ENCODE peak calls at places on chromosomes 5 and 9, in five cellular contexts. S is body of pancreas, W is psoas muscle, V is GM12878, I is stomach. E is an unnamed sample.

GRCh38 chr9:133108794-133109641 is 12.0 kb downstream of the RALGDS start:
- DNase-seq in V (no peak), S (no peak), W (no peak), I (no peak), E (no peak)

GRCh38 chr9:113274474-113275146 is 762 bp downstream of the CDC26 start:
- DNase-seq in W (no peak), V (peak; percentile 35), I (no peak), S (peak; percentile 47), E (peak; percentile 51)

GRCh38 chr9:124503713-124504529 is 3.3 kb downstream of the NR5A1 start:
- DNase-seq in W (no peak), V (no peak), I (no peak), S (no peak), E (no peak)

GRCh38 chr5:57816108-57816507 is 333.5 kb upstream of the ACTBL2 start:
- DNase-seq in W (no peak), I (no peak), V (no peak), S (no peak), E (no peak)

GRCh38 chr9:36598281-36598680 is 25.6 kb downstream of the MELK start:
- DNase-seq in I (no peak), W (no peak), S (no peak), V (no peak), E (no peak)

GRCh38 chr9:32398207-32398606 is 13.8 kb downstream of the ACO1 start:
- DNase-seq in S (no peak), W (no peak), I (no peak), V (no peak), E (no peak)

GRCh38 chr9:129027685-129028191 is 393 bp downstream of the SH3GLB2 start:
- DNase-seq in S (peak; percentile 75), V (no peak), I (peak; percentile 78), W (no peak), E (peak; percentile 77)

GRCh38 chr9:138022756-138023393 is 145.3 kb downstream of the CACNA1B start:
- DNase-seq in W (no peak), S (no peak), V (no peak), I (peak; percentile 13), E (no peak)

GRCh38 chr5:56211298-56211865 is 21.7 kb downstream of the ANKRD55 start:
- DNase-seq in I (no peak), W (no peak), V (no peak), S (peak; percentile 56), E (no peak)

GRCh38 chr5:125491986-125492385 is 745.5 kb upstream of the ZNF608 start:
- DNase-seq in S (no peak), W (no peak), V (no peak), I (no peak), E (no peak)

GRCh38 chr9:117083440-117083984 is 331.3 kb downstream of the ASTN2 start:
- DNase-seq in I (no peak), V (no peak), S (no peak), W (no peak), E (no peak)

GRCh38 chr9:5635390-5635789 is 6.5 kb downstream of the RIC1 start:
- DNase-seq in I (no peak), W (no peak), V (no peak), S (no peak), E (no peak)
- H3K9me3 ChIP-seq in I (peaks cover 20% of the 10 kb centered on the region), W (peaks cover 9% of the 10 kb centered on the region), V (peaks cover 28% of the 10 kb centered on the region), S (no peaks in the 10 kb centered on the region), E (no peaks in the 10 kb centered on the region)

GRCh38 chr5:181173027-181173419 is 25.6 kb downstream of the OR2V2 start:
- DNase-seq in V (no peak), I (no peak), W (no peak), S (peak; percentile 43), E (no peak)
- TF ChIP-seq CTCF in V (peak; percentile 27), I (no peak), W (no peak), S (peak; percentile 31), E (no peak)

GRCh38 chr5:27403248-27403882 is 365.0 kb upstream of the CDH9 start:
- DNase-seq in I (no peak), W (no peak), S (no peak), V (no peak), E (no peak)
- H3K4me3 ChIP-seq in I (no peak overlapping the region), W (no peak overlapping the region), S (no peak overlapping the region), V (no peak overlapping the region), E (no peak overlapping the region)

GRCh38 chr9:136865768-136866103 is 372 bp downstream of the EDF1 start:
- DNase-seq in I (peak; percentile 52), W (peak; percentile 44), S (no peak), V (no peak), E (no peak)

GRCh38 chr9:136864996-136865767 is 926 bp downstream of the EDF1 start:
- DNase-seq in W (no peak), S (no peak), I (no peak), V (no peak), E (no peak)

GRCh38 chr9:136867917-136868316 is 1.8 kb upstream of the EDF1 start:
- DNase-seq in I (no peak), V (no peak), S (no peak), W (no peak), E (no peak)

GRCh38 chr9:136867480-136867879 is 1.4 kb upstream of the EDF1 start:
- DNase-seq in V (no peak), S (no peak), W (no peak), I (no peak), E (no peak)

GRCh38 chr9:136868644-136869043 is 2.5 kb upstream of the EDF1 start:
- DNase-seq in S (no peak), I (no peak), V (no peak), W (no peak), E (no peak)
- H3K9me3 ChIP-seq in S (no peaks in the 10 kb centered on the region), I (peaks cover 4% of the 10 kb centered on the region), V (peaks cover 5% of the 10 kb centered on the region), W (no peaks in the 10 kb centered on the region), E (peaks cover 22% of the 10 kb centered on the region)

DNA sequence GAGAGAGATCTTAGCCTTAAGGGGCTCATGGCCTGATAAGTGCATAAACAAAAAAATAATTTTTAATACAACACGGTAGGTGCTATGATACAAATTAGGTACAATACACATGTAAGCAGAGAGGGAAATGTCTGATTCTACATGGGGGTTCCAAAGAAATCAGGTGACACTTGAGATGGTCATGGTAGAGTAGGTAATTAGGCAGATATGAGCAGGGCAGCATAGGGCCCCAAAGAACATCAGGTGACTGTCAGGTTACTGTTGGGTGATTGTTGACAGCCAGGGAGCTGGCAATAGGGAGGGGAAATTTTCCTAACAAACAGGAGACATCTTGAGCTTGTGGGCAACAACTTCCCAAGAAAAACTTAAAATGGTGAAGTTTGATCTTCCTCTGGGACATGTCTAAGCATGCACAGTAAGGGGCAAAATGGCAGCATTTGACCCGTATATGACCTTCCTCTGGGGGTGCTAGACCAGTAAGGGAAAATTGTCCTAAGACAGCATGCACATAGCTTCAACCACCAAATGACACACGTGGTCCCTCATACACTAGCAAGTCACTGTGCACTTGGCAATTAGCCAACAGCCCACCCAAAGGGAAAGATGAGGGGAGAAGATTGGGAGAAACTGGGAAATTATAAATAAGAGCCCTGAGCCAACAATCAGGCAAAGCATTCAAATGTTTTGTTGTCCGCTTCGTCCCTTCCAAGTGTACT is 37.3 kb upstream of the TENT4A start:
- DNase-seq in V (no peak), I (no peak), S (no peak), W (no peak), E (no peak)
- TF ChIP-seq CTCF in V (no peak), I (no peak), S (no peak), W (no peak), E (peak; percentile 23)

DNA sequence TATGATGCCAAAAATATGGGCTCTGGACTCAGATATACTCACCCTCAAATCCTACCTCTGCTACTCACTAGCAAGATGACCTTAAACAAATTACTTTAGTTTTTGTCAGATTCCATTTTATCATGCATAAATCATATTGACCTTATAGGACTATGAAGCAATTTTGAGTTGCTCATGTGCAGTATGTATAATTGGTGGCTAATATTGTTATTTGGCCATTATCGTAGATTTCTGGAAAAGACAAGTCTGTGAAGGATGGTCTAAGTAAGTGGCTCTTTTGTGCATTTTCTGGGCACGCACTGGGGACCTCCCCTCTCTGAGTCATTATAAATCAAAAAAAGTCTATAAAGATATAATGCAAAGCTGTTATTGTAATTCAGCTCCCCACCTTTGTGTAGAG is 393.0 kb downstream of the FGF10 start:
- DNase-seq in W (no peak), V (no peak), I (no peak), S (no peak), E (no peak)
- H3K4me3 ChIP-seq in W (no peak overlapping the region), V (no peak overlapping the region), I (no peak overlapping the region), S (no peak overlapping the region), E (no peak overlapping the region)

E was measured in WERI-Rb-1.